ENCODE peak calls at places on chromosomes 6 and 20, in six cellular contexts. M is adrenal gland, G is esophagus squamous epithelium, U is uterus, J is body of pancreas, Q is stomach. B is an unnamed sample. For H3K36me3, the result is how much of the 10 kb centered on the place peaks cover.

GRCh38 chr6:136089885-136090284 is 160.2 kb downstream of the MTFR2 start:
- DNase-seq in U (no peak), Q (no peak), G (no peak), M (no peak), J (no peak), B (no peak)

GRCh38 chr6:140319209-140319608 is 944.8 kb upstream of the CITED2 start:
- DNase-seq in U (no peak), G (no peak), J (no peak), Q (no peak), M (no peak), B (no peak)

GRCh38 chr6:124990988-124991387 is 28.8 kb downstream of the RNF217 start:
- DNase-seq in J (no peak), M (no peak), U (no peak), Q (no peak), G (no peak), B (no peak)

GRCh38 chr6:149964243-149965190 is 774 bp downstream of the ULBP1 start:
- DNase-seq in M (peak), G (no peak), U (no peak), Q (no peak), J (no peak), B (no peak)

GRCh38 chr6:37566209-37566859 is 66.6 kb upstream of the CCDC167 start:
- DNase-seq in J (peak), U (peak), Q (peak), M (peak), G (no peak), B (peak)

GRCh38 chr6:154261688-154262397 is 94.8 kb downstream of the IPCEF1 start:
- DNase-seq in U (no peak), J (no peak), G (no peak), Q (no peak), M (no peak), B (no peak)

GRCh38 chr6:149900620-149901443 is 2.9 kb upstream of the RAET1E start:
- DNase-seq in Q (no peak), M (no peak), J (no peak), G (no peak), U (no peak), B (no peak)

GRCh38 chr6:87575423-87575822 is 14.4 kb downstream of the RARS2 start:
- DNase-seq in Q (no peak), G (no peak), J (no peak), M (no peak), U (no peak), B (no peak)

GRCh38 chr6:137915778-137916177 is 48.7 kb downstream of the TNFAIP3 start:
- DNase-seq in G (no peak), J (no peak), M (no peak), Q (no peak), U (no peak), B (no peak)

GRCh38 chr20:48467622-48468021 is 360.2 kb downstream of the PREX1 start:
- DNase-seq in M (peak), Q (no peak), J (no peak), U (no peak), G (no peak), B (no peak)

GRCh38 chr20:40908311-40908710 is 120.3 kb upstream of the TOP1 start:
- DNase-seq in G (no peak), U (no peak), M (no peak), Q (no peak), J (no peak), B (no peak)

GRCh38 chr6:130906736-130907381 is 79.7 kb downstream of the SMLR1 start:
- DNase-seq in M (no peak), G (no peak), J (no peak), Q (no peak), U (no peak), B (no peak)

GRCh38 chr6:150142657-150143501 is at the start of gene PPP1R14C:
- DNase-seq in Q (no peak), U (no peak), J (no peak), G (no peak), M (no peak), B (peak)

GRCh38 chr20:21511850-21512633 is 1.8 kb downstream of the NKX2-2 start:
- DNase-seq in Q (no peak), G (no peak), J (no peak), U (no peak), M (no peak), B (no peak)

GRCh38 chr20:13422637-13423036 is 201.6 kb downstream of the ISM1 start:
- DNase-seq in M (no peak), U (no peak), G (no peak), J (no peak), Q (no peak), B (no peak)

GRCh38 chr6:133130863-133131262 is 110.3 kb upstream of the EYA4 start:
- DNase-seq in J (peak), Q (no peak), G (no peak), M (peak), U (peak), B (peak)

GRCh38 chr6:149118737-149119653 is 198.5 kb upstream of the TAB2 start:
- DNase-seq in J (no peak), Q (no peak), G (no peak), M (no peak), U (no peak), B (no peak)

GRCh38 chr20:60268502-60268901 is 310.3 kb downstream of the CDH26 start:
- DNase-seq in M (no peak), U (no peak), Q (no peak), J (no peak), G (no peak), B (no peak)

GRCh38 chr6:551405-551804 is 105.5 kb downstream of the HUS1B start:
- DNase-seq in Q (no peak), J (no peak), M (no peak), G (no peak), U (no peak), B (no peak)

GRCh38 chr20:58618694-58619540 is 32.2 kb upstream of the STX16 start:
- DNase-seq in J (no peak), Q (no peak), G (no peak), U (no peak), M (no peak), B (no peak)

GRCh38 chr6:86913795-86914194 is 23.5 kb upstream of the HTR1E start:
- DNase-seq in G (no peak), M (no peak), U (no peak), J (no peak), Q (no peak), B (no peak)

GRCh38 chr20:57581202-57582028 is 20.5 kb downstream of the PCK1 start:
- DNase-seq in Q (no peak), M (no peak), J (no peak), G (no peak), U (no peak), B (no peak)

DNA sequence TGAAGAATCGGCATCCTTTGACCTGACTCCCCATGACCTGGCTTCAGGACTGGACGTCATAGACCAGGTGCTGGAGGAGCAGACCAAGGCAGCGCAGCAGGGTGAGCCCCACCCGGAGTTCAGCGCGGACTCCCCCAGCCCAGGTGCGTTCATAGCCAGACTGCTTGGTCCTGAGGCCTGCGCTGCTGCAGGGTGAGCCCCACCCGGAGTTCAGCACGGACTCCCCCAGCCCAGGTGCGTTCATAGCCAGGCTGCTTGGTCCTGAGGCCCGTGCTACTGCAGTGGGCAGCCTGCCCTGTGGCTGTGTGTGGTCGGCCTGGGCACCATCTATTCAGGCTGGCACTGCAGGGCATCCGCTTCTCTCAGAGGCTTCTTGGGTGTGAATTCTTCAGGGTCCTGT is 15.8 kb downstream of the RTEL1 start:
- DNase-seq in Q (no peak), J (no peak), U (no peak), G (no peak), M (no peak), B (no peak)
- H3K36me3 ChIP-seq in Q (under half), J (under half), U (under half), G (under half), M (under half), B (half or more)

GRCh38 chr6:71420693-71421328 is 132.2 kb downstream of the OGFRL1 start:
- DNase-seq in G (peak), U (peak), J (peak), M (peak), Q (peak), B (peak)
- TF ChIP-seq POLR2A in G (no peak), U (peak), J (peak), M (peak), Q (no peak), B (peak)

GRCh38 chr6:28136585-28137457 is 4.9 kb upstream of the ZKSCAN8 start:
- DNase-seq in G (peak), Q (peak), U (peak), J (peak), M (peak), B (peak)

GRCh38 chr6:28137458-28138020 is 4.1 kb upstream of the ZKSCAN8 start:
- DNase-seq in M (no peak), Q (no peak), U (no peak), J (no peak), G (no peak), B (no peak)

GRCh38 chr6:28134716-28135115 is 7.0 kb upstream of the ZKSCAN8 start:
- DNase-seq in U (no peak), Q (no peak), M (no peak), G (no peak), J (no peak), B (no peak)

GRCh38 chr6:28134015-28134414 is 7.7 kb upstream of the ZKSCAN8 start:
- DNase-seq in U (no peak), Q (no peak), M (no peak), J (no peak), G (no peak), B (no peak)

DNA sequence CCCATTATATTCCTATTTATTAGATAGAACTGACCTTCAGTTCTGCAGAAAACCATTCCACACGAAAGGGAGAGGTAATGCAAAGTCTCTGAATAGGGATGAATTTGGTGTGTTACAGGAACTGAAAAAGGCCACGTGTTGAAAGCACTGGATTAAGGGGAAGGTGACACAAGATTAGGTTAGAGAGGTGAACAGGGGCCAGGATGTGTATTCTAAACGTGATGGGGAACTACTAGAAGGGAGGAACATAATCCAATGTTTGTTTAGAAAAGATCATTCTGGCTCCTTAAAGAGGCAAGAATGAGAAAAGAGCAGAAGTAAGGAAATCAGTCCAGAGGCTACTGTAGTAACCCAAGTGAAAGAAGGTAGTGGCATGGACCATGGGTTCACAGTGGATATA is 6.3 kb upstream of the ZKSCAN8 start:
- DNase-seq in Q (no peak), M (no peak), J (no peak), U (no peak), G (no peak), B (no peak)
- H3K4me3 ChIP-seq in Q (no peak), M (no peak), J (no peak), U (no peak), G (no peak), B (peak)

GRCh38 chr20:62321521-62321948 is 18.7 kb downstream of the ADRM1 start:
- DNase-seq in Q (no peak), U (no peak), M (no peak), G (no peak), J (no peak), B (no peak)

GRCh38 chr20:62319346-62319909 is 16.6 kb downstream of the ADRM1 start:
- DNase-seq in M (no peak), U (no peak), Q (no peak), J (no peak), G (no peak), B (no peak)

GRCh38 chr20:62322428-62323073 is 19.8 kb downstream of the ADRM1 start:
- DNase-seq in M (no peak), Q (no peak), J (no peak), G (no peak), U (no peak), B (no peak)

GRCh38 chr20:62321978-62322377 is 19.2 kb downstream of the ADRM1 start:
- DNase-seq in J (no peak), M (no peak), U (no peak), Q (no peak), G (no peak), B (no peak)

DNA sequence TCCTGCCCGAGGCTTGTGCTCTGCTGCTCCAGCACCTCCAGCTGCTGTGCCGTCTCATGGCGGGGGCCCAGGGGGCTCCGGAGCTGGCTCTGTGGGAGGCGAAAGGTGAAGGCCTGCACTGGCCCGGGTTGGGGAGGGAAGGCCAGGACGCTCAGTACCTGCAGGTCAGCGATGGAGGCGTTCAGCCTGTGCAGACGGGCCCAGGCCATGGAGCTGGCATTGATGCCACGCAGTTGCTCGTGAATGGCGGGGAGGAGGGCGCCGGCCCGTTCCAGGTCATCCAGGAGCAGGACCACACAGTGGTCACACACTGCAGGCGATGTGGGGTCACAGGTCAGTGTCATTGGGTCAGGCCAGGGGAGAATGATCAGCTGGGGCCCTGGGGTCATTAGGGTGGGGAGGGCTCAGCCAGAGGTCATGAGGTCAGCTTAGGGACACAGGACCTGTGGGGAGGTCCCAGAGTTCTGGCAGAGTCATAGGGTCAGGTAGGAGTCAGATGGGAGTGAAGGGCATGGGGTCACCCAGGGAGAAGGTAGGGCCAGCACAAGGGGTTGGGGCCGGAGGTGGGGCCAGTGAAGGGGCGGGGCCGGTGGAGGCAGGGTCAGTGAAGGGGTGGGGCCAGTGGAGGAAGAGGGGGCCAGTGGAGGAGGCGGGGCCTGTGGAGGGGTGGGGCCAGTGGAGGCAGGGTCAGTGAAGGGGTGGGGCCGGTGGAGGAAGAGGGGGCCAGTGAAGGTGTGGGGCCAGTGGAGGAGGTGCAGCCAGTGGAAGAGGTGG is 18.0 kb downstream of the ADRM1 start:
- DNase-seq in M (no peak), J (no peak), G (no peak), Q (no peak), U (no peak), B (no peak)
- H3K36me3 ChIP-seq in M (under half), J (under half), G (under half), Q (half or more), U (under half), B (half or more)

GRCh38 chr6:156839591-156840001 is 62.4 kb downstream of the ARID1B start:
- DNase-seq in G (no peak), U (peak), M (no peak), Q (no peak), J (no peak), B (peak)
- TF ChIP-seq POLR2A in G (no peak), U (no peak), M (no peak), Q (no peak), J (no peak), B (no peak)

GRCh38 chr6:100454571-100455229 is 10.0 kb downstream of the SIM1 start:
- DNase-seq in G (no peak), M (no peak), U (no peak), J (no peak), Q (no peak), B (no peak)

GRCh38 chr6:100449239-100449691 is 15.5 kb downstream of the SIM1 start:
- DNase-seq in Q (no peak), J (no peak), M (no peak), U (no peak), G (no peak), B (no peak)

GRCh38 chr6:100452998-100453397 is 11.7 kb downstream of the SIM1 start:
- DNase-seq in J (no peak), U (no peak), Q (no peak), M (no peak), G (no peak), B (no peak)

GRCh38 chr6:100453701-100454521 is 10.8 kb downstream of the SIM1 start:
- DNase-seq in M (no peak), U (no peak), G (no peak), J (peak), Q (no peak), B (no peak)

DNA sequence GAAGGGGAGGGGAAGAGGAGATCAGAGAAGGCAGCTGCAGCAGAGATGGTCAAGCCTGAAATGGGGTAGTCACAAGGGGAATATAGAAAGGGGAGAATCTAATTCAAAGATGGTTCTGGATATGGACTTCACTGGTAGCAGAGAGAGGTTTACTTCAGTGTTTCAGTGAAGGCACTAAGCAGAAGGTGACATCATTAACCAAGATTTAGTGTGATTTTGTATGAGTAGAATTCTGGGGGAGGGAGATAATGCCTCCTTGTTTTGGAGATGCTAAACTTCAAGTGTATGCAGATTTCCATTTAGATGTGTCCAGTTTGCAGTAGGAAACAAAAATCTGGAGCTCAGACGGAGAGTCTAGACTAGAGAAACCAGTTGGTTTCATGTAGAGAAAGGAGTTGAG is 13.1 kb downstream of the SIM1 start:
- DNase-seq in U (no peak), M (no peak), J (no peak), G (no peak), Q (no peak), B (no peak)
- H3K4me3 ChIP-seq in U (no peak), M (no peak), J (no peak), G (no peak), Q (no peak), B (no peak)

GRCh38 chr20:4781637-4782349 is 60.1 kb downstream of the PRND start:
- DNase-seq in Q (no peak), M (no peak), J (no peak), U (no peak), G (no peak), B (no peak)
- H3K36me3 ChIP-seq in Q (under half), M (under half), J (under half), U (under half), G (under half), B (under half)

DNA sequence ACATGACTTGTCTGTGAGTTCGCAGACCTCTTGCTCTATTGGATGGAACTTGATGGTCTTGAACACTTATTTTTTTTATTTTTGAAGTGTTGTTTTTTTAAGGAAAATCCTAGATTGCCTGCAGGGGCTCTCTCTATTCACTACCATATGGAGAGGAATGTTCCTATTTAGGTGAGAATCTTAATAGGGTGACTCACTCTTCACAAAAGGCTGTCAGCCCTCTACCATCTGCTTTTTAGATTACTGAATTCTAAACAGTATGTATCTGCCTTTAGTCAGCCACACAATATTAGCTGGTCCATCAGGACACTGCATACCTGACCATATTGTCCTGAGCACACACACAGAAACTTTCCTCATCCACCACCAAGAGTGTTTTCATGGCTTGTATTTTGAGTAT is 6.4 kb upstream of the BTBD9 start:
- DNase-seq in Q (no peak), U (no peak), J (no peak), G (no peak), M (no peak), B (no peak)
- TF ChIP-seq POLR2A in Q (no peak), U (no peak), J (no peak), G (no peak), M (no peak), B (no peak)

GRCh38 chr6:33433560-33434191 is 13.8 kb downstream of the SYNGAP1 start:
- DNase-seq in J (no peak), G (no peak), M (no peak), Q (no peak), U (peak), B (peak)
- H3K4me3 ChIP-seq in J (no peak), G (no peak), M (no peak), Q (no peak), U (no peak), B (no peak)

B was measured in heart left ventricle.